ENCODE peak calls at places on chromosomes 12 and 14, in nine cellular contexts. G is stomach, D is HepG2, Q is GM23338, T is HCT116, Y is SK-N-MC, N is SK-N-SH, X is K562, L is HL-60. U is an unnamed sample.

GRCh38 chr12:818733-819132 is 66.4 kb downstream of the WNK1 start:
- DNase-seq in G (no peak), D (no peak), Q (no peak), T (no peak), Y (no peak), N (no peak), X (no peak), L (no peak), U (no peak)

GRCh38 chr12:5038781-5039311 is 4.8 kb upstream of the KCNA5 start:
- DNase-seq in G (no peak), D (no peak), Q (peak), T (no peak), Y (no peak), N (no peak), X (no peak), L (no peak), U (no peak)

GRCh38 chr12:64390275-64390851 is at the start of gene C12orf56:
- DNase-seq in G (no peak), D (no peak), Q (peak), T (no peak), Y (no peak), N (no peak), X (no peak), L (no peak), U (peak)

GRCh38 chr12:113762155-113762848 is 203.8 kb downstream of the RBM19 start:
- DNase-seq in G (no peak), D (no peak), Q (peak), T (no peak), Y (no peak), N (peak), X (no peak), L (no peak), U (no peak)

GRCh38 chr12:24664151-24664550 is 284.8 kb downstream of the BCAT1 start:
- DNase-seq in G (no peak), D (no peak), Q (no peak), T (no peak), Y (no peak), N (no peak), X (no peak), L (no peak), U (no peak)

GRCh38 chr12:75236206-75236605 is 26.6 kb upstream of the KCNC2 start:
- DNase-seq in G (no peak), D (no peak), Q (no peak), T (no peak), Y (no peak), N (no peak), X (no peak), L (no peak), U (no peak)

GRCh38 chr14:26448181-26448855 is 149.5 kb downstream of the NOVA1 start:
- DNase-seq in G (no peak), D (no peak), Q (no peak), T (no peak), Y (no peak), N (no peak), X (no peak), L (no peak), U (peak)

GRCh38 chr12:116774020-116774419 is 35.9 kb downstream of the RNFT2 start:
- DNase-seq in G (no peak), D (no peak), Q (no peak), T (no peak), Y (no peak), N (no peak), X (no peak), L (no peak), U (no peak)

GRCh38 chr12:54374555-54375257 is 9.8 kb downstream of the ZNF385A start:
- DNase-seq in G (no peak), D (no peak), Q (no peak), T (no peak), Y (no peak), N (peak), X (no peak), L (no peak), U (no peak)

GRCh38 chr12:41108032-41108431 is 80.1 kb upstream of the PDZRN4 start:
- DNase-seq in G (no peak), D (no peak), Q (no peak), T (no peak), Y (no peak), N (no peak), X (no peak), L (no peak), U (no peak)

GRCh38 chr12:32034045-32034444 is 72.6 kb upstream of the BICD1 start:
- DNase-seq in G (no peak), D (no peak), Q (no peak), T (no peak), Y (no peak), N (no peak), X (peak), L (no peak), U (no peak)

GRCh38 chr12:48903982-48904411 is 21.3 kb downstream of the FKBP11 start:
- DNase-seq in G (peak), D (peak), Q (peak), T (peak), Y (peak), N (peak), X (peak), L (peak), U (peak)

GRCh38 chr12:28963554-28963953 is 185.5 kb upstream of the FAR2 start:
- DNase-seq in G (no peak), D (no peak), Q (peak), T (peak), Y (no peak), N (no peak), X (no peak), L (no peak), U (no peak)

GRCh38 chr14:66487159-66487558 is 988 bp downstream of the CCDC196 start:
- DNase-seq in G (no peak), D (no peak), Q (no peak), T (no peak), Y (no peak), N (no peak), X (no peak), L (no peak), U (no peak)

GRCh38 chr12:20624718-20625117 is 70.4 kb upstream of the SLCO1C1 start:
- DNase-seq in G (no peak), D (peak), Q (peak), T (peak), Y (no peak), N (peak), X (no peak), L (no peak), U (no peak)

GRCh38 chr12:47885012-47885501 is 19.7 kb downstream of the VDR start:
- DNase-seq in G (no peak), D (no peak), Q (no peak), T (no peak), Y (no peak), N (no peak), X (no peak), L (no peak), U (no peak)

GRCh38 chr12:121365416-121366062 is 13.3 kb upstream of the ANAPC5 start:
- DNase-seq in G (no peak), D (no peak), Q (no peak), T (no peak), Y (no peak), N (peak), X (peak), L (no peak), U (no peak)

GRCh38 chr14:52902971-52903385 is 47.9 kb downstream of the FERMT2 start:
- DNase-seq in G (no peak), D (no peak), Q (no peak), T (no peak), Y (no peak), N (no peak), X (no peak), L (no peak), U (no peak)
- H3K27ac ChIP-seq in G (no peak), D (no peak), Q (no peak), T (no peak), Y (no peak), N (no peak), X (no peak), L (no peak), U (no peak)

GRCh38 chr12:46492471-46493351 is 120.1 kb upstream of the SLC38A2 start:
- DNase-seq in G (no peak), D (peak), Q (no peak), T (peak), Y (no peak), N (no peak), X (no peak), L (no peak), U (no peak)
- H3K4me3 ChIP-seq in G (no peak), D (no peak), Q (no peak), T (no peak), Y (no peak), N (no peak), X (no peak), L (no peak), U (no peak)

GRCh38 chr12:98355933-98356332 is 159.5 kb upstream of the TMPO start:
- DNase-seq in G (no peak), D (no peak), Q (no peak), T (no peak), Y (no peak), N (no peak), X (no peak), L (no peak), U (no peak)
- TF ChIP-seq POLR2AphosphoS5 in G (no peak), D (no peak), Q (no peak), T (no peak), Y (no peak), N (no peak), X (no peak), L (no peak), U (no peak)

GRCh38 chr14:81392976-81393643 is 7.0 kb downstream of the STON2 start:
- DNase-seq in G (no peak), D (no peak), Q (no peak), T (no peak), Y (no peak), N (no peak), X (no peak), L (no peak), U (peak)
- H3K27ac ChIP-seq in G (no peak), D (no peak), Q (no peak), T (no peak), Y (no peak), N (no peak), X (no peak), L (no peak), U (peak)

DNA sequence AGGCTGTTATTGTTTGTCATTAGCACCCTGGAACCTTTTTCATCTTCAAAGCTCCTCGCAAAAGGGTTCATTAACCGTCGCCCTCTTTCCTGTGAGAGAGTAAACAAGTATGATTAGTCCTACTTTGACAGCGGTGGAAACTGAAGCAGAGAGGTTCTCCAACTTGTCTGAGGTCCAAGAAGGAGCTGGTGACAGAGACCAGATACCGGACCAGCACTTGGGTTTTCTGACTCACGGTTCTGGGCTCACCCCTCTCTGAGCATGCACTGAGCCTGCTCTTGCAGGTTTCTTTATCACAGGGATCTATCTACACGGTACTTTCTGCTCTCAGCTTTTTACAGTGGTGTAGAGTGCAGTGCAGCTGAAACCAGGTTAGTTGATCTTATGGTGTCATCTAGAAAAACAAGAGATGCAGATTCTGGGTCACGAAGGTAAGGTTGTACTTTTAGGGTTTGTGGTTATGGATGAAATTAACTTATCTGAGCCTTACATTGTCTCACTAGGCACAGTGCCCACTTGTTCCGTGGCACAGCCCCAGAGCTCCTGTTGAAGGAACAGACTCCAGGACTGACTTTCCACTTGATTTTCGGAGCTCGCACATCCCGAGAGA is 62.1 kb downstream of the PPP2R5C start:
- DNase-seq in G (peak), D (no peak), Q (no peak), T (no peak), Y (no peak), N (no peak), X (no peak), L (no peak), U (no peak)
- H3K4me3 ChIP-seq in G (peak), D (no peak), Q (no peak), T (no peak), Y (no peak), N (no peak), X (no peak), L (no peak), U (peak)

GRCh38 chr14:105468621-105469241 is 5.9 kb upstream of the CRIP2 start:
- DNase-seq in G (peak), D (no peak), Q (no peak), T (no peak), Y (no peak), N (no peak), X (no peak), L (no peak), U (no peak)
- TF ChIP-seq POLR2AphosphoS5 in G (no peak), D (no peak), Q (no peak), T (no peak), Y (no peak), N (no peak), X (no peak), L (no peak), U (no peak)